ENCODE peak calls at places on chromosomes 7 and 10, in seven cellular contexts. One of them, this sample, is unnamed.
A peak's percentile ranks its signal among the peaks of the same experiment; 100 is the strongest.

GRCh38 chr10:7937315-7937945 is 117.1 kb upstream of the GATA3 start:
- DNase-seq in lower lobe of right lung: no peak
- DNase-seq in dorsolateral prefrontal cortex: no peak
- DNase-seq in heart left ventricle: no peak
- DNase-seq in right cardiac atrium: no peak
- DNase-seq in fibroblast of lung: no peak
- DNase-seq in heart right ventricle: no peak
- DNase-seq in this sample: no peak

GRCh38 chr10:127979017-127979416 is 72.1 kb downstream of the PTPRE start:
- DNase-seq in fibroblast of lung: no peak
- DNase-seq in lower lobe of right lung: no peak
- DNase-seq in dorsolateral prefrontal cortex: no peak
- DNase-seq in heart left ventricle: no peak
- DNase-seq in heart right ventricle: no peak
- DNase-seq in right cardiac atrium: no peak
- DNase-seq in this sample: no peak

GRCh38 chr10:128932071-128932820 is 534.8 kb upstream of the MGMT start:
- DNase-seq in lower lobe of right lung: no peak
- DNase-seq in heart left ventricle: no peak
- DNase-seq in dorsolateral prefrontal cortex: no peak
- DNase-seq in heart right ventricle: no peak
- DNase-seq in fibroblast of lung: no peak
- DNase-seq in right cardiac atrium: no peak
- DNase-seq in this sample: no peak

GRCh38 chr7:44306608-44307007 is 18.8 kb downstream of the CAMK2B start:
- DNase-seq in lower lobe of right lung: no peak
- DNase-seq in right cardiac atrium: no peak
- DNase-seq in heart left ventricle: no peak
- DNase-seq in heart right ventricle: no peak
- DNase-seq in fibroblast of lung: no peak
- DNase-seq in dorsolateral prefrontal cortex: no peak
- DNase-seq in this sample: peak; percentile 40

GRCh38 chr7:2261611-2262010 is 19.6 kb downstream of the NUDT1 start:
- DNase-seq in right cardiac atrium: no peak
- DNase-seq in heart left ventricle: no peak
- DNase-seq in lower lobe of right lung: peak; percentile 43
- DNase-seq in fibroblast of lung: no peak
- DNase-seq in dorsolateral prefrontal cortex: no peak
- DNase-seq in heart right ventricle: no peak
- DNase-seq in this sample: no peak

GRCh38 chr10:112244197-112244596 is 39.0 kb upstream of the TECTB start:
- DNase-seq in heart right ventricle: no peak
- DNase-seq in dorsolateral prefrontal cortex: no peak
- DNase-seq in lower lobe of right lung: no peak
- DNase-seq in fibroblast of lung: no peak
- DNase-seq in heart left ventricle: no peak
- DNase-seq in right cardiac atrium: no peak
- DNase-seq in this sample: no peak

GRCh38 chr10:45441239-45441638 is 67.2 kb downstream of the ALOX5 start:
- DNase-seq in heart left ventricle: no peak
- DNase-seq in dorsolateral prefrontal cortex: no peak
- DNase-seq in fibroblast of lung: no peak
- DNase-seq in lower lobe of right lung: no peak
- DNase-seq in heart right ventricle: no peak
- DNase-seq in right cardiac atrium: no peak
- DNase-seq in this sample: no peak

GRCh38 chr10:93095225-93095624 is 21.5 kb downstream of the CYP26A1 start:
- DNase-seq in lower lobe of right lung: no peak
- DNase-seq in dorsolateral prefrontal cortex: no peak
- DNase-seq in heart right ventricle: no peak
- DNase-seq in fibroblast of lung: no peak
- DNase-seq in right cardiac atrium: no peak
- DNase-seq in heart left ventricle: no peak
- DNase-seq in this sample: no peak

GRCh38 chr7:134327896-134328295 is 11.2 kb upstream of the SLC35B4 start:
- DNase-seq in fibroblast of lung: peak; percentile 35
- DNase-seq in lower lobe of right lung: no peak
- DNase-seq in dorsolateral prefrontal cortex: peak; percentile 65
- DNase-seq in right cardiac atrium: peak; percentile 18
- DNase-seq in heart right ventricle: no peak
- DNase-seq in heart left ventricle: no peak
- DNase-seq in this sample: no peak

GRCh38 chr7:27186450-27187157 is 1.6 kb upstream of the HOXA11 start:
- DNase-seq in lower lobe of right lung: no peak
- DNase-seq in heart right ventricle: no peak
- DNase-seq in dorsolateral prefrontal cortex: no peak
- DNase-seq in fibroblast of lung: no peak
- DNase-seq in right cardiac atrium: no peak
- DNase-seq in heart left ventricle: no peak
- DNase-seq in this sample: peak; percentile 9

GRCh38 chr7:27185013-27185707 is at the start of gene HOXA11:
- DNase-seq in lower lobe of right lung: no peak
- DNase-seq in right cardiac atrium: no peak
- DNase-seq in dorsolateral prefrontal cortex: no peak
- DNase-seq in fibroblast of lung: no peak
- DNase-seq in heart left ventricle: no peak
- DNase-seq in heart right ventricle: no peak
- DNase-seq in this sample: peak; percentile 81

GRCh38 chr7:27187158-27187701 is 2.2 kb upstream of the HOXA11 start:
- DNase-seq in heart right ventricle: no peak
- DNase-seq in fibroblast of lung: no peak
- DNase-seq in lower lobe of right lung: no peak
- DNase-seq in heart left ventricle: no peak
- DNase-seq in dorsolateral prefrontal cortex: no peak
- DNase-seq in right cardiac atrium: no peak
- DNase-seq in this sample: no peak

GRCh38 chr7:27184342-27185012 is 555 bp downstream of the HOXA11 start:
- DNase-seq in lower lobe of right lung: no peak
- DNase-seq in heart right ventricle: no peak
- DNase-seq in fibroblast of lung: peak; percentile 15
- DNase-seq in dorsolateral prefrontal cortex: no peak
- DNase-seq in heart left ventricle: no peak
- DNase-seq in right cardiac atrium: no peak
- DNase-seq in this sample: peak; percentile 45

DNA sequence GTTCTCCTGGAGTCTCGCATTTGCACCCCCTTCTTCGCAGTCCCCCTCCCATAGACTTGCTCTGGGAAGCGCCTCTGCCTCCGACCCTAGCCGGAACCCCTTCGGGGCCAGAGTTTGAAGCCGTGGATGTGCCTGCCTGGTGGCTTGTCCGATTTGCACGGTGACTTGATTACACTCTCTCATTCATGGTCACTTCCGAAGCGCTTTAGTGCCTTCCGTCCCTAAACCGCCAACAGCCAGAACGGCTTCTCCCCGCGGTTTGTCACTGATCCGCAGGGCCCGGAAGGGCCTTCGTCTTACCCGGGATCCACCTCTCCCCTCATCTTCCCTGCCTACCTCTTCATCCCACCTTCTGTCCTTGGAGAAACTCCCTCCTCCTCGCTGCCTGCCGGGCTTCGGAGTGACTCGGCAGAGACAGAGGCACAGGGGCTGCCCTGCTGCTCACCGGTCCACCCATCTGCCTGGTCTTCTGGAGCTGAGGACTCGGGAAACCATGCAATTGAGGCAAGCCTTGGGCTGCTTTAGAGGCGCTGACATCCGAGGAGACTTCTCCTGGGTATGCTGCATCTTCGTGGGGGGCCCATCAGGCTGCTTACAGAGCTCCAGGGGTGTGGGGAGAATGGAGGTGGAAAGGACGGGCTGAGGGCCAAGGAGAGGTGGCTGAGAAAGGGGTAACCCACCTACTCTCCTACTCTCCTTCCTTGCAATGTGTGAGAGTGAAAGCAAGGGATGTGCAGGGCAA is 847 bp upstream of the HOXA11 start:
- DNase-seq in lower lobe of right lung: no peak
- DNase-seq in right cardiac atrium: no peak
- DNase-seq in heart right ventricle: no peak
- DNase-seq in fibroblast of lung: no peak
- DNase-seq in dorsolateral prefrontal cortex: no peak
- DNase-seq in heart left ventricle: no peak
- DNase-seq in this sample: peak; percentile 64
- H3K27me3 ChIP-seq in lower lobe of right lung: peaks cover 99% of the 10 kb centered on the region
- H3K27me3 ChIP-seq in right cardiac atrium: no peaks in the 10 kb centered on the region
- H3K27me3 ChIP-seq in heart right ventricle: peaks cover 100% of the 10 kb centered on the region
- H3K27me3 ChIP-seq in fibroblast of lung: peaks cover 85% of the 10 kb centered on the region
- H3K27me3 ChIP-seq in dorsolateral prefrontal cortex: peaks cover 100% of the 10 kb centered on the region
- H3K27me3 ChIP-seq in heart left ventricle: peaks cover 100% of the 10 kb centered on the region
- H3K27me3 ChIP-seq in this sample: peaks cover 92% of the 10 kb centered on the region

DNA sequence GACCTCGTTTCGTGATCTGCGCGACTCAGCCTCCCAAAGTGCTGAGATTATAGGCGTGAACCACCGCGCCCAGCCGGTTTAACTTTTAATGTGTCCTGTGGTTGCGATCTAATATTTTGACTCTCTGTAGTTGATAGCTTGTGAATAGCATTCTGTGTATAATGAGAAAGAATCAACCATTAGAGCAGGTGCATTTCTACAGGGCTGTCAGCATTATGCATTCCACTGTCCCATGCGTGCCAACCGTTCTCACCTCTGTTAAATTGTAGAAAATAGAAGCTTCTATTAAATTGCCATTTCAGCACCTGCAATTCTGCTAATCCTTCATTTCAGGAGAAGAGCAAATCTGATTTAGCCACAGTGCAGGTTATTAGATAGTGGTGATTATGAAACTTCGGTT is 61.7 kb downstream of the VIM start:
- DNase-seq in heart left ventricle: no peak
- DNase-seq in fibroblast of lung: no peak
- DNase-seq in right cardiac atrium: no peak
- DNase-seq in lower lobe of right lung: no peak
- DNase-seq in heart right ventricle: no peak
- DNase-seq in dorsolateral prefrontal cortex: no peak
- DNase-seq in this sample: no peak
- H3K27me3 ChIP-seq in heart left ventricle: no peaks in the 10 kb centered on the region
- H3K27me3 ChIP-seq in fibroblast of lung: no peaks in the 10 kb centered on the region
- H3K27me3 ChIP-seq in right cardiac atrium: no peaks in the 10 kb centered on the region
- H3K27me3 ChIP-seq in lower lobe of right lung: peaks cover 10% of the 10 kb centered on the region
- H3K27me3 ChIP-seq in heart right ventricle: no peaks in the 10 kb centered on the region
- H3K27me3 ChIP-seq in dorsolateral prefrontal cortex: no peaks in the 10 kb centered on the region
- H3K27me3 ChIP-seq in this sample: peaks cover 8% of the 10 kb centered on the region

GRCh38 chr10:11447571-11447970 is 163.9 kb downstream of the USP6NL start:
- DNase-seq in right cardiac atrium: no peak
- DNase-seq in heart left ventricle: no peak
- DNase-seq in fibroblast of lung: no peak
- DNase-seq in lower lobe of right lung: no peak
- DNase-seq in heart right ventricle: no peak
- DNase-seq in dorsolateral prefrontal cortex: no peak
- DNase-seq in this sample: no peak
- H3K27me3 ChIP-seq in right cardiac atrium: no peaks in the 10 kb centered on the region
- H3K27me3 ChIP-seq in heart left ventricle: no peaks in the 10 kb centered on the region
- H3K27me3 ChIP-seq in fibroblast of lung: peaks cover 7% of the 10 kb centered on the region
- H3K27me3 ChIP-seq in lower lobe of right lung: peaks cover 15% of the 10 kb centered on the region
- H3K27me3 ChIP-seq in heart right ventricle: peaks cover 16% of the 10 kb centered on the region
- H3K27me3 ChIP-seq in dorsolateral prefrontal cortex: no peaks in the 10 kb centered on the region
- H3K27me3 ChIP-seq in this sample: no peaks in the 10 kb centered on the region

DNA sequence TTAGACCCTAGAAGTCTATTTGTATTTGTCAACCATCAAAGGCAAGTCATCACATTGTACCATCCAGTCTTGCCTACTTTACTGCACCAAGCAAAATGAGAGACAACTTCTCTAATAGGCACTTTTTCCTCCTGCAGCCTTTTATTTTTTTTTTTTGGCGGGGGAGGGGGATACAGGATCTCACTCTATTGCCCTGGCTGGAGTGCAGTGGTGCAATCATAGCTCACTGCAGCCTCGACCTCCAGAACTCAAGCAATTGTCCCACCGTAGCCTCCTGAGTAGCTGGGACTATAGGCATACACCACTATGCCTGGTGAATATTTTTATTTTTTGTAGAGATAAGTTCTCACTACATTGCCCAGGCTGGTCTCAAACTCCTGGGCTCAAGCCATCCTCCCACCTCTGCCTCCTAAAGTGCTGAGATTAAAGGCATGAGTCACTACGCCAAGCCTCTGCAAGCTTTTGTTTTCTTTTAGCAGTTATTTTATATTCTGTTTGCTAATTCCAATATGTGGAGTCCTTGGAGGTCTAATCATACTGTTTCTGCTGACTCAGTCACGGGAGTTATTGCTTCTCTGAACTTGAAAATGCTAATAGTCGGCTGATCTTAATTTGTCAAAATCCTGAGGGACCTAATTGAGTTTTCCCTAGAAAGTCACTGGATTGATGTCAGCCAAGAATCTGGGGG is 14.2 kb downstream of the KPNA7 start:
- DNase-seq in dorsolateral prefrontal cortex: no peak
- DNase-seq in heart left ventricle: no peak
- DNase-seq in lower lobe of right lung: no peak
- DNase-seq in fibroblast of lung: peak; percentile 80
- DNase-seq in heart right ventricle: no peak
- DNase-seq in right cardiac atrium: no peak
- DNase-seq in this sample: no peak
- H3K27me3 ChIP-seq in dorsolateral prefrontal cortex: no peaks in the 10 kb centered on the region
- H3K27me3 ChIP-seq in heart left ventricle: no peaks in the 10 kb centered on the region
- H3K27me3 ChIP-seq in lower lobe of right lung: no peaks in the 10 kb centered on the region
- H3K27me3 ChIP-seq in fibroblast of lung: no peaks in the 10 kb centered on the region
- H3K27me3 ChIP-seq in heart right ventricle: no peaks in the 10 kb centered on the region
- H3K27me3 ChIP-seq in right cardiac atrium: no peaks in the 10 kb centered on the region
- H3K27me3 ChIP-seq in this sample: no peaks in the 10 kb centered on the region

GRCh38 chr10:117550042-117550441 is 7.5 kb downstream of the EMX2 start:
- DNase-seq in heart right ventricle: no peak
- DNase-seq in dorsolateral prefrontal cortex: no peak
- DNase-seq in fibroblast of lung: no peak
- DNase-seq in heart left ventricle: no peak
- DNase-seq in lower lobe of right lung: no peak
- DNase-seq in right cardiac atrium: no peak
- DNase-seq in this sample: no peak

GRCh38 chr10:117551322-117552155 is 9.0 kb downstream of the EMX2 start:
- DNase-seq in fibroblast of lung: no peak
- DNase-seq in lower lobe of right lung: no peak
- DNase-seq in heart right ventricle: no peak
- DNase-seq in heart left ventricle: no peak
- DNase-seq in dorsolateral prefrontal cortex: no peak
- DNase-seq in right cardiac atrium: no peak
- DNase-seq in this sample: no peak

GRCh38 chr10:117552156-117552620 is 9.6 kb downstream of the EMX2 start:
- DNase-seq in heart left ventricle: no peak
- DNase-seq in heart right ventricle: no peak
- DNase-seq in dorsolateral prefrontal cortex: no peak
- DNase-seq in right cardiac atrium: no peak
- DNase-seq in fibroblast of lung: no peak
- DNase-seq in lower lobe of right lung: no peak
- DNase-seq in this sample: peak; percentile 75

GRCh38 chr10:117549100-117549499 is 6.6 kb downstream of the EMX2 start:
- DNase-seq in fibroblast of lung: no peak
- DNase-seq in heart right ventricle: no peak
- DNase-seq in lower lobe of right lung: no peak
- DNase-seq in dorsolateral prefrontal cortex: no peak
- DNase-seq in heart left ventricle: no peak
- DNase-seq in right cardiac atrium: no peak
- DNase-seq in this sample: no peak

GRCh38 chr10:117550599-117551321 is 8.2 kb downstream of the EMX2 start:
- DNase-seq in heart right ventricle: no peak
- DNase-seq in heart left ventricle: no peak
- DNase-seq in right cardiac atrium: no peak
- DNase-seq in lower lobe of right lung: no peak
- DNase-seq in fibroblast of lung: no peak
- DNase-seq in dorsolateral prefrontal cortex: no peak
- DNase-seq in this sample: no peak
- H3K27me3 ChIP-seq in heart right ventricle: peaks cover 100% of the 10 kb centered on the region
- H3K27me3 ChIP-seq in heart left ventricle: peaks cover 99% of the 10 kb centered on the region
- H3K27me3 ChIP-seq in right cardiac atrium: no peaks in the 10 kb centered on the region
- H3K27me3 ChIP-seq in lower lobe of right lung: peaks cover 100% of the 10 kb centered on the region
- H3K27me3 ChIP-seq in fibroblast of lung: peaks cover 58% of the 10 kb centered on the region
- H3K27me3 ChIP-seq in dorsolateral prefrontal cortex: peaks cover 87% of the 10 kb centered on the region
- H3K27me3 ChIP-seq in this sample: no peaks in the 10 kb centered on the region